ENCODE peak calls at places on chromosomes 1 and 21, in seven cellular contexts. One of them, this sample, is unnamed.

GRCh38 chr1:201208236-201208635 is 17.6 kb downstream of the IGFN1 start:
- DNase-seq in substantia nigra: no peak
- DNase-seq in ovary: no peak
- DNase-seq in Panc1: no peak
- DNase-seq in IMR-90: no peak
- DNase-seq in HL-60: no peak
- DNase-seq in GM23248: no peak
- DNase-seq in this sample: no peak

GRCh38 chr1:14738235-14738634 is 139.8 kb downstream of the KAZN start:
- DNase-seq in substantia nigra: no peak
- DNase-seq in ovary: no peak
- DNase-seq in Panc1: no peak
- DNase-seq in IMR-90: no peak
- DNase-seq in HL-60: no peak
- DNase-seq in GM23248: no peak
- DNase-seq in this sample: no peak

GRCh38 chr1:29478046-29478791 is 241.9 kb downstream of the PTPRU start:
- DNase-seq in substantia nigra: no peak
- DNase-seq in ovary: no peak
- DNase-seq in Panc1: no peak
- DNase-seq in IMR-90: no peak
- DNase-seq in HL-60: no peak
- DNase-seq in GM23248: no peak
- DNase-seq in this sample: no peak

GRCh38 chr1:92749024-92749634 is 35.8 kb downstream of the EVI5 start:
- DNase-seq in substantia nigra: no peak
- DNase-seq in ovary: no peak
- DNase-seq in Panc1: no peak
- DNase-seq in IMR-90: peak; percentile 75
- DNase-seq in HL-60: peak; percentile 38
- DNase-seq in GM23248: peak; percentile 84
- DNase-seq in this sample: peak; percentile 0

GRCh38 chr1:195738971-195739650 is 869.1 kb downstream of the KCNT2 start:
- DNase-seq in substantia nigra: no peak
- DNase-seq in ovary: no peak
- DNase-seq in Panc1: no peak
- DNase-seq in IMR-90: peak; percentile 43
- DNase-seq in HL-60: no peak
- DNase-seq in GM23248: peak; percentile 62
- DNase-seq in this sample: no peak

GRCh38 chr1:84020151-84020550 is 21.2 kb upstream of the TTLL7 start:
- DNase-seq in substantia nigra: no peak
- DNase-seq in ovary: no peak
- DNase-seq in Panc1: no peak
- DNase-seq in IMR-90: no peak
- DNase-seq in HL-60: no peak
- DNase-seq in GM23248: no peak
- DNase-seq in this sample: no peak

GRCh38 chr1:6544831-6545230 is 9.5 kb downstream of the NOL9 start:
- DNase-seq in substantia nigra: no peak
- DNase-seq in ovary: no peak
- DNase-seq in Panc1: no peak
- DNase-seq in IMR-90: peak; percentile 80
- DNase-seq in HL-60: no peak
- DNase-seq in GM23248: peak; percentile 67
- DNase-seq in this sample: no peak

GRCh38 chr1:95118019-95118499 is 904 bp downstream of the TLCD4 start:
- DNase-seq in substantia nigra: no peak
- DNase-seq in ovary: no peak
- DNase-seq in Panc1: no peak
- DNase-seq in IMR-90: no peak
- DNase-seq in HL-60: no peak
- DNase-seq in GM23248: peak; percentile 28
- DNase-seq in this sample: peak; percentile 25

GRCh38 chr1:63920154-63921117 is 146.6 kb downstream of the ROR1 start:
- DNase-seq in substantia nigra: no peak
- DNase-seq in ovary: no peak
- DNase-seq in Panc1: no peak
- DNase-seq in IMR-90: peak; percentile 89
- DNase-seq in HL-60: no peak
- DNase-seq in GM23248: peak; percentile 82
- DNase-seq in this sample: no peak

DNA sequence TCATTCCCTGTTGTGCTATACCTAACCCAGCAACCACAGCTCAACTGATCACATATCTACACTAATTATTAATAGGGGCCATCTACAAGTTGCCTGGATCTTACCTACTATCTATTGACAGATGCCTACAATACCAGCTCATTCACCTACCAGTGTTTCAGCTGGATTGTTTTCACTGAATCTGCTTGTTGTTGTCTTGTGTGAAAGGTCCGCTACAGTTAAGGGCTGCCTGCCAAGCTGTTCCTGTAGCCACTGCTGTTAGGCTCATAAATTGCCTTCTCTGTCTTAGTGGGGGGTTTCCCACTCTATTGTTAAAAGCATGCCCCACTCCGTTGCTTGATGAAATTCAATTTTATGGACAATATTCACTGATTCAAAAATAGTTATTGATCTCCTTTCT is 199.7 kb upstream of the TMPRSS15 start:
- DNase-seq in substantia nigra: no peak
- DNase-seq in ovary: no peak
- DNase-seq in Panc1: no peak
- DNase-seq in IMR-90: no peak
- DNase-seq in HL-60: no peak
- DNase-seq in GM23248: no peak
- DNase-seq in this sample: no peak
- H3K27ac ChIP-seq in substantia nigra: no peak overlapping the region
- H3K27ac ChIP-seq in ovary: no peak overlapping the region
- H3K27ac ChIP-seq in Panc1: no peak overlapping the region
- H3K27ac ChIP-seq in IMR-90: no peak overlapping the region
- H3K27ac ChIP-seq in HL-60: no peak overlapping the region
- H3K27ac ChIP-seq in GM23248: no peak overlapping the region
- H3K27ac ChIP-seq in this sample: no peak overlapping the region

GRCh38 chr1:45394342-45394741 is 54.1 kb upstream of the MUTYH start:
- DNase-seq in substantia nigra: no peak
- DNase-seq in ovary: no peak
- DNase-seq in Panc1: no peak
- DNase-seq in IMR-90: no peak
- DNase-seq in HL-60: peak; percentile 7
- DNase-seq in GM23248: no peak
- DNase-seq in this sample: no peak
- H3K27ac ChIP-seq in substantia nigra: no peak overlapping the region
- H3K27ac ChIP-seq in ovary: no peak overlapping the region
- H3K27ac ChIP-seq in Panc1: no peak overlapping the region
- H3K27ac ChIP-seq in IMR-90: no peak overlapping the region
- H3K27ac ChIP-seq in HL-60: peak overlapping the region; percentile 50
- H3K27ac ChIP-seq in GM23248: no peak overlapping the region
- H3K27ac ChIP-seq in this sample: no peak overlapping the region

GRCh38 chr21:46057710-46058241 is 40.1 kb upstream of the COL6A2 start:
- DNase-seq in substantia nigra: no peak
- DNase-seq in ovary: no peak
- DNase-seq in Panc1: no peak
- DNase-seq in IMR-90: no peak
- DNase-seq in HL-60: no peak
- DNase-seq in GM23248: no peak
- DNase-seq in this sample: no peak
- H3K27ac ChIP-seq in substantia nigra: no peak overlapping the region
- H3K27ac ChIP-seq in ovary: peak overlapping the region; percentile 92
- H3K27ac ChIP-seq in Panc1: no peak overlapping the region
- H3K27ac ChIP-seq in IMR-90: peak overlapping the region; percentile 99
- H3K27ac ChIP-seq in HL-60: no peak overlapping the region
- H3K27ac ChIP-seq in GM23248: no peak overlapping the region
- H3K27ac ChIP-seq in this sample: no peak overlapping the region

DNA sequence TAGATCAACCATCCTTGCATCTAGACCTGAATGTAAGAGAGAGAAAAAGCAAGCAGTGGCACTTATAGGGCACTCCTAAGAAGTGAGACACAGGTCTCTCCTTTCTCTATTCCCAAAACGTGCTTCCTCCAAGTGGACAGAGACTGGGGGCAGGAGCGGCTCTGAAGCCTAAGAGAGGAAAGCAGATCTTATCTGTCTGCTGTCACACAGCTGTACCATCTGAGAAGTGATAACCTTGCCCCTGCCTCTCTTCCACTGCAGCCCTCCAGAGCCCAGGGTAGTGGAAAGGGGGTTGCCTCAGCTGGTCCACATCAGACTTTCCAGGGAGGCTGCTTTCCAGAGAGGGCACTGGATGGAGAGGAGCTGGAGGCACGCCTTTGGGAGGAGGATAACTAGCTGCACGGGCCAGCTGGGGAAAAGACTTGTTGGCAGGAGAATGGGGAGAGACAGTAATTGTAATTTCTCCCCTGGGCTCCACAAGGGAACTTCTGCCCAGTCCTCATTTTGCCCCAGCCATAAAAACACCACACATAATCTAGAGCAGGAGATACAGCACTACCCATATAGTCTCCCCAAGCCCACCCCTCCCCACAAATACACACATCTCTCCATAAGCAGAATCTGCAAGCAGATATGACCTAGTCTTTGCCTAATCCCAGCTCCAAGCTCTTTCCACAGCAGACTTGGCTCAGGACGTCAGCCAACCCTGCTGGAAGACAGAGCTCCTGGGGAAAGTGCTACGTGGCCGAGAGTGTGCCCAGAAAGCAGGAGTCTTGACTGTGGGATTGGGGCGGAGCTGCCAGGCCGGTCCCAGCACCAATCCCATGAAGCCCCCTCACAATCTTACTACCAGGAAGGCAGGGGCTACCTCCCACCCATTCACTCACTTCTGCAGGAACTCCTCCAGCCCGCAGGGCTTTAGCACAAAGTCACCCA is 31.2 kb downstream of the PIK3C2B start:
- DNase-seq in substantia nigra: no peak
- DNase-seq in ovary: no peak
- DNase-seq in Panc1: no peak
- DNase-seq in IMR-90: no peak
- DNase-seq in HL-60: no peak
- DNase-seq in GM23248: peak; percentile 52
- DNase-seq in this sample: no peak
- H3K27ac ChIP-seq in substantia nigra: peak overlapping the region; percentile 100
- H3K27ac ChIP-seq in ovary: no peak overlapping the region
- H3K27ac ChIP-seq in Panc1: no peak overlapping the region
- H3K27ac ChIP-seq in IMR-90: no peak overlapping the region
- H3K27ac ChIP-seq in HL-60: no peak overlapping the region
- H3K27ac ChIP-seq in GM23248: no peak overlapping the region
- H3K27ac ChIP-seq in this sample: peak overlapping the region; percentile 98

GRCh38 chr1:207306023-207306422 is 15.5 kb upstream of the CD55 start:
- DNase-seq in substantia nigra: no peak
- DNase-seq in ovary: no peak
- DNase-seq in Panc1: no peak
- DNase-seq in IMR-90: no peak
- DNase-seq in HL-60: no peak
- DNase-seq in GM23248: no peak
- DNase-seq in this sample: no peak
- H3K27ac ChIP-seq in substantia nigra: no peak overlapping the region
- H3K27ac ChIP-seq in ovary: no peak overlapping the region
- H3K27ac ChIP-seq in Panc1: no peak overlapping the region
- H3K27ac ChIP-seq in IMR-90: no peak overlapping the region
- H3K27ac ChIP-seq in HL-60: no peak overlapping the region
- H3K27ac ChIP-seq in GM23248: no peak overlapping the region
- H3K27ac ChIP-seq in this sample: no peak overlapping the region

GRCh38 chr1:207892764-207893163 is 18.2 kb downstream of the CD34 start:
- DNase-seq in substantia nigra: no peak
- DNase-seq in ovary: no peak
- DNase-seq in Panc1: no peak
- DNase-seq in IMR-90: no peak
- DNase-seq in HL-60: no peak
- DNase-seq in GM23248: no peak
- DNase-seq in this sample: no peak
- H3K27ac ChIP-seq in substantia nigra: no peak overlapping the region
- H3K27ac ChIP-seq in ovary: no peak overlapping the region
- H3K27ac ChIP-seq in Panc1: no peak overlapping the region
- H3K27ac ChIP-seq in IMR-90: no peak overlapping the region
- H3K27ac ChIP-seq in HL-60: no peak overlapping the region
- H3K27ac ChIP-seq in GM23248: no peak overlapping the region
- H3K27ac ChIP-seq in this sample: no peak overlapping the region

GRCh38 chr1:204885288-204885711 is 14.6 kb downstream of the NFASC start:
- DNase-seq in substantia nigra: peak; percentile 41
- DNase-seq in ovary: peak; percentile 25
- DNase-seq in Panc1: no peak
- DNase-seq in IMR-90: no peak
- DNase-seq in HL-60: no peak
- DNase-seq in GM23248: peak; percentile 83
- DNase-seq in this sample: no peak

GRCh38 chr1:204887846-204888245 is 17.2 kb downstream of the NFASC start:
- DNase-seq in substantia nigra: no peak
- DNase-seq in ovary: no peak
- DNase-seq in Panc1: no peak
- DNase-seq in IMR-90: no peak
- DNase-seq in HL-60: no peak
- DNase-seq in GM23248: no peak
- DNase-seq in this sample: no peak

GRCh38 chr1:204883405-204883804 is 12.7 kb downstream of the NFASC start:
- DNase-seq in substantia nigra: no peak
- DNase-seq in ovary: no peak
- DNase-seq in Panc1: no peak
- DNase-seq in IMR-90: no peak
- DNase-seq in HL-60: no peak
- DNase-seq in GM23248: no peak
- DNase-seq in this sample: no peak

GRCh38 chr1:204888294-204888693 is 17.6 kb downstream of the NFASC start:
- DNase-seq in substantia nigra: no peak
- DNase-seq in ovary: no peak
- DNase-seq in Panc1: no peak
- DNase-seq in IMR-90: no peak
- DNase-seq in HL-60: no peak
- DNase-seq in GM23248: peak; percentile 64
- DNase-seq in this sample: no peak

GRCh38 chr1:204885790-204886189 is 15.1 kb downstream of the NFASC start:
- DNase-seq in substantia nigra: no peak
- DNase-seq in ovary: no peak
- DNase-seq in Panc1: no peak
- DNase-seq in IMR-90: no peak
- DNase-seq in HL-60: no peak
- DNase-seq in GM23248: peak; percentile 44
- DNase-seq in this sample: no peak
- H3K27ac ChIP-seq in substantia nigra: peak overlapping the region; percentile 87
- H3K27ac ChIP-seq in ovary: no peak overlapping the region
- H3K27ac ChIP-seq in Panc1: no peak overlapping the region
- H3K27ac ChIP-seq in IMR-90: no peak overlapping the region
- H3K27ac ChIP-seq in HL-60: no peak overlapping the region
- H3K27ac ChIP-seq in GM23248: peak overlapping the region; percentile 71
- H3K27ac ChIP-seq in this sample: peak overlapping the region; percentile 82

GRCh38 chr1:212434992-212435391 is 2.3 kb downstream of the NENF start:
- DNase-seq in substantia nigra: no peak
- DNase-seq in ovary: no peak
- DNase-seq in Panc1: no peak
- DNase-seq in IMR-90: no peak
- DNase-seq in HL-60: no peak
- DNase-seq in GM23248: no peak
- DNase-seq in this sample: no peak

GRCh38 chr1:212432706-212433576 is at the start of gene NENF:
- DNase-seq in substantia nigra: peak; percentile 73
- DNase-seq in ovary: peak; percentile 78
- DNase-seq in Panc1: no peak
- DNase-seq in IMR-90: peak; percentile 72
- DNase-seq in HL-60: peak; percentile 47
- DNase-seq in GM23248: peak; percentile 97
- DNase-seq in this sample: peak; percentile 69

GRCh38 chr1:212431656-212432055 is 1.1 kb upstream of the NENF start:
- DNase-seq in substantia nigra: no peak
- DNase-seq in ovary: no peak
- DNase-seq in Panc1: no peak
- DNase-seq in IMR-90: no peak
- DNase-seq in HL-60: no peak
- DNase-seq in GM23248: no peak
- DNase-seq in this sample: no peak

GRCh38 chr1:212432163-212432705 is 486 bp upstream of the NENF start:
- DNase-seq in substantia nigra: no peak
- DNase-seq in ovary: no peak
- DNase-seq in Panc1: no peak
- DNase-seq in IMR-90: no peak
- DNase-seq in HL-60: no peak
- DNase-seq in GM23248: peak; percentile 48
- DNase-seq in this sample: no peak

GRCh38 chr1:212433577-212434462 is 1.1 kb downstream of the NENF start:
- DNase-seq in substantia nigra: peak; percentile 16
- DNase-seq in ovary: peak; percentile 17
- DNase-seq in Panc1: no peak
- DNase-seq in IMR-90: no peak
- DNase-seq in HL-60: no peak
- DNase-seq in GM23248: peak; percentile 38
- DNase-seq in this sample: no peak
- H3K27ac ChIP-seq in substantia nigra: peak overlapping the region; percentile 87
- H3K27ac ChIP-seq in ovary: peak overlapping the region; percentile 90
- H3K27ac ChIP-seq in Panc1: peak overlapping the region; percentile 81
- H3K27ac ChIP-seq in IMR-90: no peak overlapping the region
- H3K27ac ChIP-seq in HL-60: no peak overlapping the region
- H3K27ac ChIP-seq in GM23248: no peak overlapping the region
- H3K27ac ChIP-seq in this sample: peak overlapping the region; percentile 88

This sample was measured in caudate nucleus.